ENCODE peak calls at places on chromosomes 5 and 9, in seven cellular contexts. F is H9, J is mammary epithelial cell, W is astrocyte, N is mesendoderm, O is OCI-LY7, D is GM23248. E is an unnamed sample.

GRCh38 chr5:440413-441180 is 2.4 kb upstream of the EXOC3 start:
- DNase-seq in W (no peak), J (no peak), O (no peak), F (peak; percentile 7), N (no peak), D (no peak), E (no peak)

GRCh38 chr5:7877851-7878250 is 8.9 kb downstream of the MTRR start:
- DNase-seq in N (no peak), J (no peak), D (peak; percentile 55), F (no peak), W (peak; percentile 59), O (no peak), E (no peak)

GRCh38 chr9:88400021-88400420 is 11.8 kb downstream of the SPIN1 start:
- DNase-seq in W (peak; percentile 89), N (peak; percentile 44), O (no peak), J (peak; percentile 70), D (peak; percentile 86), F (no peak), E (no peak)

GRCh38 chr9:134536101-134536900 is 105.3 kb upstream of the COL5A1 start:
- DNase-seq in O (no peak), J (peak; percentile 14), D (peak; percentile 88), F (no peak), N (no peak), W (peak; percentile 93), E (no peak)

GRCh38 chr5:126369995-126370731 is 53.0 kb upstream of the GRAMD2B start:
- DNase-seq in F (no peak), D (peak; percentile 53), W (no peak), J (no peak), N (peak; percentile 28), O (no peak), E (no peak)

GRCh38 chr9:93009337-93010015 is 49.0 kb upstream of the SUSD3 start:
- DNase-seq in J (no peak), D (no peak), N (no peak), F (peak; percentile 20), O (no peak), W (no peak), E (no peak)

GRCh38 chr9:79572032-79572890 is 496 bp downstream of the TLE4 start:
- DNase-seq in O (peak; percentile 59), J (peak; percentile 50), D (peak; percentile 89), N (peak; percentile 65), W (no peak), F (peak; percentile 42), E (peak; percentile 83)

GRCh38 chr9:126519660-126520425 is 93.9 kb upstream of the LMX1B start:
- DNase-seq in W (no peak), N (no peak), J (no peak), D (peak; percentile 20), O (no peak), F (peak; percentile 34), E (no peak)

GRCh38 chr9:116891438-116891837 is 204.3 kb downstream of the TRIM32 start:
- DNase-seq in W (no peak), N (no peak), J (no peak), D (no peak), F (no peak), O (no peak), E (no peak)

GRCh38 chr9:78130004-78130403 is 98.4 kb upstream of the GNAQ start:
- DNase-seq in W (peak; percentile 38), N (peak; percentile 91), F (peak; percentile 86), J (peak; percentile 69), O (peak; percentile 40), D (no peak), E (peak; percentile 56)

GRCh38 chr9:121609845-121610637 is 41.4 kb upstream of the DAB2IP start:
- DNase-seq in J (peak; percentile 87), W (peak; percentile 92), D (peak; percentile 66), O (no peak), F (no peak), N (peak; percentile 86), E (no peak)

GRCh38 chr5:176697929-176698520 is 50.7 kb downstream of the TSPAN17 start:
- DNase-seq in W (no peak), J (no peak), N (peak; percentile 51), F (peak; percentile 86), O (no peak), D (no peak), E (peak; percentile 82)

GRCh38 chr5:157710887-157711286 is 20.3 kb upstream of the THG1L start:
- DNase-seq in O (no peak), D (peak; percentile 90), W (peak; percentile 84), F (no peak), N (no peak), J (peak; percentile 66), E (no peak)

GRCh38 chr5:36953043-36953442 is 76.5 kb downstream of the NIPBL start:
- DNase-seq in F (no peak), N (no peak), O (no peak), J (no peak), W (no peak), D (no peak), E (no peak)

GRCh38 chr9:6955251-6955921 is 197.6 kb downstream of the KDM4C start:
- DNase-seq in F (no peak), W (peak; percentile 86), N (peak; percentile 13), O (peak; percentile 19), J (no peak), D (peak; percentile 60), E (peak; percentile 67)

GRCh38 chr9:133597316-133597957 is 11.8 kb downstream of the FAM163B start:
- DNase-seq in J (no peak), D (no peak), W (no peak), F (no peak), O (peak; percentile 58), N (peak; percentile 69), E (no peak)

GRCh38 chr9:94619012-94619411 is 20.3 kb downstream of the FBP1 start:
- DNase-seq in W (no peak), J (no peak), F (no peak), O (no peak), N (no peak), D (no peak), E (no peak)

GRCh38 chr9:36988848-36989247 is 45.2 kb downstream of the PAX5 start:
- DNase-seq in O (peak; percentile 75), W (no peak), D (no peak), J (no peak), N (no peak), F (no peak), E (no peak)

GRCh38 chr9:36992501-36993316 is 41.4 kb downstream of the PAX5 start:
- DNase-seq in J (no peak), O (peak; percentile 42), F (no peak), D (peak; percentile 52), N (no peak), W (no peak), E (no peak)

GRCh38 chr9:36987891-36988290 is 46.2 kb downstream of the PAX5 start:
- DNase-seq in W (peak; percentile 15), N (no peak), F (no peak), O (no peak), D (peak; percentile 46), J (peak; percentile 30), E (peak; percentile 17)

GRCh38 chr9:36993933-36994764 is 39.9 kb downstream of the PAX5 start:
- DNase-seq in W (no peak), N (no peak), D (no peak), F (no peak), J (no peak), O (peak; percentile 86), E (no peak)

GRCh38 chr9:36991516-36992134 is 42.4 kb downstream of the PAX5 start:
- DNase-seq in O (peak; percentile 66), J (peak; percentile 23), W (no peak), F (peak; percentile 74), D (no peak), N (peak; percentile 75), E (peak; percentile 73)
- H3K79me2 ChIP-seq in O (peaks cover 78% of the 10 kb centered on the region), J (no peaks in the 10 kb centered on the region), W (no peaks in the 10 kb centered on the region), F (no peaks in the 10 kb centered on the region), D (no peaks in the 10 kb centered on the region), N (no peaks in the 10 kb centered on the region), E (no peaks in the 10 kb centered on the region)

DNA sequence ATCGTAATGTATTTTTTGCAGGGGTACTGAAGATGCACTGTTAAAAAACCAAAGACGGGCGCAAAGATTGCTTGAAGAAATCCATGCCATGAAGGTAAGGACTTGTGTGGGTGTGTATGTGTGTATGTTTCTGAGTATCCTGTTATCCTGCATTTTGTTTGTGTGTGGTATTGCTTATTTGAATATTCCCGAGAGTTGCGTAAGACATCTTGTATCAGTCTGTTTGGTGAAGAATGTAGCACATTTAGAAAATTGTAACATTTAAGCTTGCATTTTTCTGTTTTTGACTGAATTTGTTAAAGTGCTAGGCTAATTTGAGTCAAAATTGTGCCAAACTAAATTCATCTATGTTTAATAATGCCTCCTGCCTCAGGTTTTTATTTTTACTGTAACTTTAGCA is 13.5 kb downstream of the SRFBP1 start:
- DNase-seq in N (no peak), W (no peak), F (no peak), D (no peak), J (no peak), O (no peak), E (no peak)
- H3K79me2 ChIP-seq in N (peaks cover 17% of the 10 kb centered on the region), W (peaks cover 63% of the 10 kb centered on the region), F (peaks cover 9% of the 10 kb centered on the region), D (peaks cover 62% of the 10 kb centered on the region), J (peaks cover 70% of the 10 kb centered on the region), O (peaks cover 58% of the 10 kb centered on the region), E (peaks cover 43% of the 10 kb centered on the region)

DNA sequence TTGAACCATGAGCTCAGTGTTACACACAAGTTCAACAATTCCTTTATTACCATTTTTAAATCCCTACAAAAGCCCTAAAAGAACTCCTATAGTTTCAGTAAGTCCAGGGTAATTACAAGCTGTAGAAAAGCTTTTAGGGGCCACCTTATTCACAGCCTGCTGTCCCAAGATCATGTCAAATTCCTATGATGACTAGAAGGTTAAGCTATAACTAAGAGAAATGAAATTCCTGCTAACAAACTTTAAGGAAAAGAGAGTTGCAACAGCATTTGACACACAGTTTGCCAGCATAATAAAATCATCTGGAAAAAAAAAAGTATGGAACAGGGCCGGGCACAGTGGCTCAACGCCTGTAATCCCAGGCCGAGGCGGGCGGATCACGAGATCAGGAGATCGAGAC is 31.5 kb downstream of the TMEM245 start:
- DNase-seq in F (no peak), J (no peak), O (no peak), W (no peak), N (no peak), D (no peak), E (no peak)
- H3K79me2 ChIP-seq in F (no peaks in the 10 kb centered on the region), J (peaks cover 38% of the 10 kb centered on the region), O (peaks cover 6% of the 10 kb centered on the region), W (no peaks in the 10 kb centered on the region), N (peaks cover 3% of the 10 kb centered on the region), D (peaks cover 29% of the 10 kb centered on the region), E (peaks cover 13% of the 10 kb centered on the region)

GRCh38 chr5:150780816-150781221 is 2.3 kb downstream of the SMIM3 start:
- DNase-seq in W (peak; percentile 82), N (no peak), O (no peak), D (peak; percentile 95), J (peak; percentile 82), F (no peak), E (no peak)

GRCh38 chr5:150781706-150782614 is 3.4 kb downstream of the SMIM3 start:
- DNase-seq in J (peak; percentile 88), D (peak; percentile 97), O (no peak), W (peak; percentile 99), F (peak; percentile 87), N (no peak), E (peak; percentile 20)

GRCh38 chr5:150780180-150780692 is 1.7 kb downstream of the SMIM3 start:
- DNase-seq in F (no peak), N (no peak), J (peak; percentile 56), O (no peak), W (peak; percentile 61), D (peak; percentile 73), E (no peak)

GRCh38 chr5:150783422-150783928 is 4.9 kb downstream of the SMIM3 start:
- DNase-seq in F (peak; percentile 84), J (peak; percentile 91), W (peak; percentile 98), D (peak; percentile 96), O (peak; percentile 7), N (peak; percentile 84), E (no peak)

DNA sequence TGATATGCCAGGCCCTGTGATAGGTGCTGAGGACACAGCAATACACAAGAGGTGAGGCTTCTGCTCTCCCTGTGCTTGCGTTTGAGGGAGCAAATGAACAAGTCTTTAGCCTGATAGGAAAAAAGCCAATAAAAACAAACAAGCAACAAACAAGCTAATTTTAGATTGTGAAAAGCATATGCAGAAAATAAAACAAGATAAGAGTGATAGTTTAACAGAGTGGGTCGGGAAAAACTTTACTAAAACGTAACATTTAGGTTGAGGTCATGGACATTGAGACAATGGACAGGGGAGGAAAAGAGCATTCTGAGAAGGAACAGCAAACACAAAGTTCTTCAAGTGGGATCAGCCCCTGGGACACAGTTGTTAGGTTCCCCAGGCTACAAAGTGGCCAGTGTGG is 4.3 kb downstream of the SMIM3 start:
- DNase-seq in N (no peak), J (no peak), O (no peak), D (no peak), F (no peak), W (no peak), E (no peak)
- H3K79me2 ChIP-seq in N (no peaks in the 10 kb centered on the region), J (peaks cover 93% of the 10 kb centered on the region), O (no peaks in the 10 kb centered on the region), D (peaks cover 77% of the 10 kb centered on the region), F (peaks cover 2% of the 10 kb centered on the region), W (peaks cover 73% of the 10 kb centered on the region), E (peaks cover 51% of the 10 kb centered on the region)